ENCODE peak calls at places on chromosomes 5 and 9, in ten cellular contexts. K is activated T-helper 1 cell treated with anti-CD3 and anti-CD28 coated beads, Interleukin-2, amount 50 U/mL, for 16 hours; Q is esophagus squamous epithelium; P is stomach; Z is HS-27A; B is islet precursor cell; J is stimulated activated CD8-positive, alpha-beta memory T cell treated with anti-CD3 and anti-CD28 coated beads, Interleukin-4, amount 100 ng/mL, for 24 hours; R is dermis blood vessel endothelial cell; F is T-helper 17 cell; G is effector memory CD8-positive, alpha-beta T cell. Y is an unnamed sample.

GRCh38 chr5:79560774-79561524 is 47.0 kb upstream of the HOMER1 start:
- DNase-seq in K (no peak), Z (no peak), J (no peak), F (no peak), B (no peak), G (no peak), P (no peak), Q (no peak), R (no peak), Y (no peak)

GRCh38 chr5:111699976-111700375 is 57.0 kb downstream of the NREP start:
- DNase-seq in R (no peak), P (peak), J (no peak), K (no peak), Z (no peak), B (no peak), F (no peak), Q (no peak), G (no peak), Y (no peak)

GRCh38 chr5:55708732-55709131 is 3.4 kb downstream of the SLC38A9 start:
- DNase-seq in F (no peak), R (no peak), P (no peak), G (no peak), J (no peak), Q (no peak), B (no peak), K (no peak), Z (no peak), Y (no peak)

GRCh38 chr9:22201256-22201655 is 192.2 kb upstream of the CDKN2B start:
- DNase-seq in P (no peak), K (no peak), J (no peak), G (no peak), R (no peak), Q (no peak), B (no peak), F (no peak), Z (no peak), Y (no peak)

GRCh38 chr5:150619359-150620230 is 20.9 kb upstream of the SYNPO start:
- DNase-seq in J (no peak), R (peak), K (no peak), F (no peak), Q (no peak), Z (no peak), G (no peak), P (no peak), B (no peak), Y (peak)

GRCh38 chr5:7795311-7795710 is 55.6 kb downstream of the CFAP90 start:
- DNase-seq in B (no peak), Z (no peak), G (no peak), K (no peak), P (no peak), F (no peak), R (no peak), Q (no peak), J (no peak), Y (no peak)

GRCh38 chr9:100428871-100429654 is 2.1 kb downstream of the MSANTD3 start:
- DNase-seq in J (no peak), G (no peak), F (no peak), R (peak), P (no peak), Z (peak), B (peak), Q (no peak), K (no peak), Y (peak)

GRCh38 chr9:81113408-81114124 is 575.8 kb downstream of the TLE1 start:
- DNase-seq in P (no peak), F (no peak), J (no peak), Q (no peak), K (no peak), R (no peak), G (no peak), B (no peak), Z (no peak), Y (no peak)

GRCh38 chr5:141822134-141822533 is 56.1 kb downstream of the PCDH1 start:
- DNase-seq in Q (no peak), K (no peak), R (peak), F (no peak), G (no peak), B (no peak), Z (no peak), P (no peak), J (no peak), Y (no peak)

GRCh38 chr9:18596920-18597319 is 123.0 kb downstream of the ADAMTSL1 start:
- DNase-seq in Q (no peak), R (no peak), B (no peak), G (no peak), Z (no peak), F (no peak), P (no peak), K (no peak), J (no peak), Y (no peak)

GRCh38 chr9:98971168-98971914 is 27.6 kb downstream of the COL15A1 start:
- DNase-seq in R (peak), Z (no peak), G (no peak), F (no peak), Q (no peak), K (no peak), B (peak), P (no peak), J (no peak), Y (no peak)

GRCh38 chr9:104075801-104076753 is 18.0 kb upstream of the SMC2 start:
- DNase-seq in J (no peak), Q (no peak), R (no peak), K (no peak), Z (no peak), F (no peak), B (no peak), G (no peak), P (no peak), Y (no peak)

GRCh38 chr9:36862206-36863145 is 171.6 kb downstream of the PAX5 start:
- DNase-seq in J (no peak), K (no peak), R (peak), P (peak), F (no peak), Z (no peak), Q (no peak), G (no peak), B (peak), Y (no peak)

GRCh38 chr5:136062563-136063274 is 33.9 kb downstream of the TGFBI start:
- DNase-seq in P (no peak), B (peak), Q (no peak), G (peak), K (no peak), F (no peak), J (no peak), R (peak), Z (no peak), Y (peak)

GRCh38 chr5:95822408-95823240 is at the start of gene GLRX:
- DNase-seq in G (peak), R (peak), P (peak), Q (peak), B (peak), J (no peak), Z (peak), K (no peak), F (peak), Y (no peak)

GRCh38 chr5:1498623-1499416 is 24.9 kb downstream of the LPCAT1 start:
- DNase-seq in Z (no peak), G (no peak), K (no peak), J (no peak), B (no peak), R (no peak), P (no peak), Q (no peak), F (no peak), Y (no peak)

GRCh38 chr9:81849631-81850259 is 78.5 kb upstream of the SPATA31D4 start:
- DNase-seq in P (no peak), J (no peak), R (peak), K (no peak), G (no peak), F (no peak), Z (no peak), Q (no peak), B (peak), Y (no peak)

GRCh38 chr5:9188131-9188530 is 357.7 kb downstream of the SEMA5A start:
- DNase-seq in K (no peak), Z (no peak), Q (no peak), F (no peak), G (no peak), R (no peak), J (no peak), B (no peak), P (no peak), Y (no peak)

GRCh38 chr5:64637837-64638443 is 52.4 kb upstream of the SHISAL2B start:
- DNase-seq in P (no peak), K (no peak), G (no peak), B (no peak), Q (no peak), R (peak), F (no peak), J (no peak), Z (no peak), Y (no peak)

GRCh38 chr9:128637656-128638055 is 19.0 kb downstream of the DYNC2I2 start:
- DNase-seq in R (peak), K (no peak), B (no peak), P (no peak), Q (no peak), G (no peak), Z (no peak), J (no peak), F (no peak), Y (no peak)

GRCh38 chr5:33662721-33663435 is 222.1 kb downstream of the TARS1 start:
- DNase-seq in Q (no peak), Z (peak), K (no peak), F (no peak), B (no peak), G (no peak), P (no peak), R (no peak), J (no peak), Y (no peak)

GRCh38 chr5:78638423-78638822 is 10.1 kb downstream of the LHFPL2 start:
- DNase-seq in Z (peak), B (peak), P (peak), K (no peak), J (no peak), F (no peak), R (peak), G (no peak), Q (peak), Y (peak)

GRCh38 chr9:118331622-118332045 is 627.4 kb downstream of the TLR4 start:
- DNase-seq in R (no peak), J (no peak), Q (no peak), F (no peak), B (peak), Z (peak), P (no peak), K (no peak), G (no peak), Y (no peak)

GRCh38 chr9:14277202-14277601 is 36.7 kb downstream of the NFIB start:
- DNase-seq in G (no peak), R (peak), J (no peak), K (no peak), Z (no peak), P (no peak), F (no peak), Q (no peak), B (no peak), Y (no peak)

GRCh38 chr5:104130320-104130719 is 567.7 kb upstream of the NUDT12 start:
- DNase-seq in B (no peak), P (no peak), K (no peak), J (no peak), R (no peak), G (no peak), Q (no peak), F (no peak), Z (no peak), Y (no peak)

GRCh38 chr9:137743695-137744094 is 124.9 kb downstream of the EHMT1 start:
- DNase-seq in G (no peak), Z (no peak), F (no peak), K (no peak), R (no peak), J (no peak), Q (no peak), B (no peak), P (no peak), Y (no peak)

GRCh38 chr5:1280177-1281037 is 14.5 kb downstream of the TERT start:
- DNase-seq in J (no peak), R (no peak), G (no peak), B (no peak), Q (no peak), P (no peak), Z (no peak), F (no peak), K (no peak), Y (no peak)

GRCh38 chr9:123997665-123998277 is 13.8 kb upstream of the LHX2 start:
- DNase-seq in Z (no peak), F (no peak), B (no peak), J (peak), G (no peak), P (no peak), K (no peak), R (no peak), Q (no peak), Y (no peak)

GRCh38 chr9:113349044-113349433 is 302 bp upstream of the BSPRY start:
- DNase-seq in P (no peak), R (no peak), B (no peak), F (no peak), K (no peak), Q (no peak), G (no peak), J (no peak), Z (no peak), Y (no peak)

GRCh38 chr5:174520420-174521396 is 203.7 kb upstream of the MSX2 start:
- DNase-seq in K (no peak), G (no peak), B (peak), R (no peak), Q (no peak), J (no peak), F (no peak), P (peak), Z (no peak), Y (no peak)

GRCh38 chr5:9365501-9365900 is 180.4 kb downstream of the SEMA5A start:
- DNase-seq in R (no peak), F (no peak), Q (no peak), P (no peak), B (no peak), G (no peak), Z (no peak), K (no peak), J (no peak), Y (no peak)